ENCODE peak calls at places on chromosomes 3 and 15, in four cellular contexts. C is activated T-helper 17 cell treated with anti-CD3 and anti-CD28 coated beads, Interleukin-2, amount 50 U/mL, for 72 hours; O is upper lobe of left lung; V is omental fat pad. I is an unnamed sample.

GRCh38 chr15:69760263-69760855 is 307.7 kb downstream of the RPLP1 start:
- ATAC-seq in C (no peak), O (peak), V (peak), I (peak)

GRCh38 chr15:23954931-23955330 is 267.8 kb upstream of the NDN start:
- ATAC-seq in C (no peak), O (peak), V (no peak), I (no peak)

GRCh38 chr3:132916096-132916495 is 122.1 kb upstream of the TMEM108 start:
- ATAC-seq in C (no peak), O (no peak), V (no peak), I (no peak)

GRCh38 chr15:67824900-67825879 is at the start of gene SKOR1:
- ATAC-seq in C (no peak), O (no peak), V (no peak), I (no peak)

GRCh38 chr15:74723754-74724334 is 1.5 kb downstream of the CYP1A1 start:
- ATAC-seq in C (no peak), O (no peak), V (no peak), I (peak)

GRCh38 chr3:196486263-196486662 is 17.3 kb downstream of the RNF168 start:
- ATAC-seq in C (no peak), O (no peak), V (no peak), I (no peak)

GRCh38 chr3:142077859-142078500 is 71.4 kb downstream of the TFDP2 start:
- ATAC-seq in C (no peak), O (peak), V (no peak), I (no peak)

GRCh38 chr15:47813985-47814384 is 96.7 kb downstream of the SEMA6D start:
- ATAC-seq in C (peak), O (no peak), V (no peak), I (no peak)

GRCh38 chr15:33380406-33380805 is 69.6 kb downstream of the RYR3 start:
- ATAC-seq in C (no peak), O (no peak), V (no peak), I (no peak)

GRCh38 chr3:143265501-143266070 is 146.0 kb downstream of the CHST2 start:
- ATAC-seq in C (no peak), O (no peak), V (no peak), I (peak)

GRCh38 chr3:33848624-33849347 is 50.4 kb downstream of the PDCD6IP start:
- ATAC-seq in C (no peak), O (no peak), V (no peak), I (no peak)

GRCh38 chr3:179653106-179653776 is 401 bp downstream of the USP13 start:
- ATAC-seq in C (peak), O (peak), V (peak), I (peak)

GRCh38 chr3:149376728-149377407 is 581 bp downstream of the TM4SF1 start:
- ATAC-seq in C (no peak), O (no peak), V (no peak), I (no peak)

GRCh38 chr15:74782596-74783071 is 754 bp downstream of the CSK start:
- ATAC-seq in C (no peak), O (peak), V (no peak), I (peak)

GRCh38 chr3:159861369-159861987 is 127.2 kb upstream of the IL12A start:
- ATAC-seq in C (no peak), O (no peak), V (no peak), I (no peak)

GRCh38 chr3:29026959-29027358 is 253.9 kb upstream of the RBMS3 start:
- ATAC-seq in C (peak), O (no peak), V (no peak), I (peak)

GRCh38 chr3:141408596-141408995 is 40.3 kb downstream of the ZBTB38 start:
- ATAC-seq in C (no peak), O (no peak), V (no peak), I (no peak)

GRCh38 chr3:43298761-43299160 is 12.4 kb downstream of the SNRK start:
- ATAC-seq in C (no peak), O (no peak), V (no peak), I (no peak)

GRCh38 chr3:112881891-112882290 is 35.2 kb upstream of the CD200R1L start:
- ATAC-seq in C (no peak), O (no peak), V (no peak), I (no peak)

GRCh38 chr3:71125729-71126128 is 457.8 kb downstream of the FOXP1 start:
- ATAC-seq in C (peak), O (no peak), V (no peak), I (no peak)

GRCh38 chr3:71112576-71112975 is 471.0 kb downstream of the FOXP1 start:
- ATAC-seq in C (no peak), O (no peak), V (no peak), I (no peak)

GRCh38 chr3:197510642-197511018 is 45.1 kb downstream of the BDH1 start:
- ATAC-seq in C (no peak), O (no peak), V (no peak), I (no peak)

GRCh38 chr3:15470261-15470660 is 42.9 kb downstream of the EAF1 start:
- ATAC-seq in C (no peak), O (no peak), V (no peak), I (no peak)

GRCh38 chr3:149813367-149814281 is 609 bp downstream of the RNF13 start:
- ATAC-seq in C (no peak), O (peak), V (peak), I (peak)

I was measured in esophagus mucosa.